ENCODE peak calls at places on chromosomes 1 and 21, in eight cellular contexts. One of them, this sample, is unnamed. For H3K4me1, the result is how much of the 10 kb centered on the place peaks cover.

GRCh38 chr1:72432645-72433267 is 150.4 kb upstream of the NEGR1 start:
- DNase-seq in IMR-90: no peak
- DNase-seq in fibroblast of lung: no peak
- DNase-seq in neuronal stem cell: no peak
- DNase-seq in GM23248: no peak
- DNase-seq in H9: no peak
- DNase-seq in HepG2: no peak
- DNase-seq in NT2/D1: no peak
- DNase-seq in this sample: no peak

GRCh38 chr1:27672750-27673112 is 739 bp upstream of the IFI6 start:
- DNase-seq in IMR-90: peak
- DNase-seq in fibroblast of lung: peak
- DNase-seq in neuronal stem cell: no peak
- DNase-seq in GM23248: peak
- DNase-seq in H9: no peak
- DNase-seq in HepG2: no peak
- DNase-seq in NT2/D1: no peak
- DNase-seq in this sample: peak

GRCh38 chr1:46043491-46044017 is 88.9 kb downstream of the PIK3R3 start:
- DNase-seq in IMR-90: no peak
- DNase-seq in fibroblast of lung: no peak
- DNase-seq in neuronal stem cell: no peak
- DNase-seq in GM23248: no peak
- DNase-seq in H9: peak
- DNase-seq in HepG2: no peak
- DNase-seq in NT2/D1: peak
- DNase-seq in this sample: no peak

GRCh38 chr1:212467843-212468482 is 35.2 kb downstream of the NENF start:
- DNase-seq in IMR-90: no peak
- DNase-seq in fibroblast of lung: no peak
- DNase-seq in neuronal stem cell: no peak
- DNase-seq in GM23248: peak
- DNase-seq in H9: no peak
- DNase-seq in HepG2: no peak
- DNase-seq in NT2/D1: no peak
- DNase-seq in this sample: no peak

GRCh38 chr1:165549908-165550480 is 6.2 kb downstream of the LRRC52 start:
- DNase-seq in IMR-90: no peak
- DNase-seq in fibroblast of lung: no peak
- DNase-seq in neuronal stem cell: no peak
- DNase-seq in GM23248: no peak
- DNase-seq in H9: no peak
- DNase-seq in HepG2: no peak
- DNase-seq in NT2/D1: no peak
- DNase-seq in this sample: no peak

GRCh38 chr1:191174298-191174697 is 696.6 kb upstream of the BRINP3 start:
- DNase-seq in IMR-90: peak
- DNase-seq in fibroblast of lung: peak
- DNase-seq in neuronal stem cell: no peak
- DNase-seq in GM23248: no peak
- DNase-seq in H9: no peak
- DNase-seq in HepG2: no peak
- DNase-seq in NT2/D1: no peak
- DNase-seq in this sample: peak

GRCh38 chr1:99843760-99844159 is 6.4 kb upstream of the AGL start:
- DNase-seq in IMR-90: no peak
- DNase-seq in fibroblast of lung: no peak
- DNase-seq in neuronal stem cell: no peak
- DNase-seq in GM23248: no peak
- DNase-seq in H9: no peak
- DNase-seq in HepG2: no peak
- DNase-seq in NT2/D1: no peak
- DNase-seq in this sample: no peak

GRCh38 chr1:202130816-202131522 is 8.3 kb downstream of the GPR37L1 start:
- DNase-seq in IMR-90: no peak
- DNase-seq in fibroblast of lung: no peak
- DNase-seq in neuronal stem cell: no peak
- DNase-seq in GM23248: no peak
- DNase-seq in H9: no peak
- DNase-seq in HepG2: no peak
- DNase-seq in NT2/D1: no peak
- DNase-seq in this sample: no peak

GRCh38 chr1:62318756-62319544 is at the start of gene KANK4:
- DNase-seq in IMR-90: no peak
- DNase-seq in fibroblast of lung: no peak
- DNase-seq in neuronal stem cell: no peak
- DNase-seq in GM23248: peak
- DNase-seq in H9: peak
- DNase-seq in HepG2: peak
- DNase-seq in NT2/D1: no peak
- DNase-seq in this sample: peak

GRCh38 chr1:7390604-7391000 is 380.5 kb upstream of the VAMP3 start:
- DNase-seq in IMR-90: no peak
- DNase-seq in fibroblast of lung: no peak
- DNase-seq in neuronal stem cell: no peak
- DNase-seq in GM23248: no peak
- DNase-seq in H9: peak
- DNase-seq in HepG2: no peak
- DNase-seq in NT2/D1: no peak
- DNase-seq in this sample: no peak

GRCh38 chr1:36448530-36449051 is 1.7 kb downstream of the OSCP1 start:
- DNase-seq in IMR-90: no peak
- DNase-seq in fibroblast of lung: no peak
- DNase-seq in neuronal stem cell: no peak
- DNase-seq in GM23248: peak
- DNase-seq in H9: no peak
- DNase-seq in HepG2: no peak
- DNase-seq in NT2/D1: no peak
- DNase-seq in this sample: no peak

GRCh38 chr21:42219606-42220137 is 732 bp downstream of the ABCG1 start:
- DNase-seq in IMR-90: peak
- DNase-seq in fibroblast of lung: no peak
- DNase-seq in neuronal stem cell: no peak
- DNase-seq in GM23248: peak
- DNase-seq in H9: peak
- DNase-seq in HepG2: no peak
- DNase-seq in NT2/D1: no peak
- DNase-seq in this sample: no peak

GRCh38 chr1:232305020-232305419 is 324.9 kb downstream of the SIPA1L2 start:
- DNase-seq in IMR-90: no peak
- DNase-seq in fibroblast of lung: no peak
- DNase-seq in neuronal stem cell: no peak
- DNase-seq in GM23248: no peak
- DNase-seq in H9: no peak
- DNase-seq in HepG2: no peak
- DNase-seq in NT2/D1: no peak
- DNase-seq in this sample: no peak

GRCh38 chr1:16167331-16168143 is 11.7 kb upstream of the EPHA2 start:
- DNase-seq in IMR-90: no peak
- DNase-seq in fibroblast of lung: no peak
- DNase-seq in neuronal stem cell: peak
- DNase-seq in GM23248: peak
- DNase-seq in H9: peak
- DNase-seq in HepG2: no peak
- DNase-seq in NT2/D1: peak
- DNase-seq in this sample: peak

GRCh38 chr1:16164821-16165364 is 9.0 kb upstream of the EPHA2 start:
- DNase-seq in IMR-90: no peak
- DNase-seq in fibroblast of lung: no peak
- DNase-seq in neuronal stem cell: no peak
- DNase-seq in GM23248: no peak
- DNase-seq in H9: no peak
- DNase-seq in HepG2: no peak
- DNase-seq in NT2/D1: no peak
- DNase-seq in this sample: no peak

GRCh38 chr1:16163882-16164820 is 8.3 kb upstream of the EPHA2 start:
- DNase-seq in IMR-90: peak
- DNase-seq in fibroblast of lung: peak
- DNase-seq in neuronal stem cell: no peak
- DNase-seq in GM23248: peak
- DNase-seq in H9: no peak
- DNase-seq in HepG2: peak
- DNase-seq in NT2/D1: no peak
- DNase-seq in this sample: peak

GRCh38 chr1:16166117-16166516 is 10.2 kb upstream of the EPHA2 start:
- DNase-seq in IMR-90: no peak
- DNase-seq in fibroblast of lung: no peak
- DNase-seq in neuronal stem cell: no peak
- DNase-seq in GM23248: no peak
- DNase-seq in H9: no peak
- DNase-seq in HepG2: no peak
- DNase-seq in NT2/D1: no peak
- DNase-seq in this sample: no peak

DNA sequence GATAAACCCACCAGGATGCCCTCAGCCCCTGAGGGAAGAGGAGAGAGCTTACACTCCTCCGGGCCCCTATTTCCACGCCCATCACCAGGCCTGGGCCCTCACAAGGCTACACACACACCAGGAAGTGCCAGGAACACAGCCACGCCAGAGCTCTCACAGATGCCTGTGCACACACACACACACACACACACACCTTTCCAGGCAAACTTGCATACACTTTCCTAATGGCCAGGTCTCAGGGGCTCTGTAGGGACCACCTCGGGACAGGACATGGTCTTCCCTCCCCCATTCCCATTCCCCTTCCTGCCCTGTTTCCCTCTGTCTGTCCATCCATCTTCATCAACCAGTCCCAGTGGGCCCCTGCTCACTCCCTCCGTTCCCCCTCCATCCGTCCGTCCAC is 9.7 kb upstream of the EPHA2 start:
- DNase-seq in IMR-90: no peak
- DNase-seq in fibroblast of lung: no peak
- DNase-seq in neuronal stem cell: no peak
- DNase-seq in GM23248: no peak
- DNase-seq in H9: no peak
- DNase-seq in HepG2: no peak
- DNase-seq in NT2/D1: no peak
- DNase-seq in this sample: no peak
- H3K4me1 ChIP-seq in IMR-90: under half
- H3K4me1 ChIP-seq in fibroblast of lung: under half
- H3K4me1 ChIP-seq in neuronal stem cell: under half
- H3K4me1 ChIP-seq in GM23248: under half
- H3K4me1 ChIP-seq in H9: under half
- H3K4me1 ChIP-seq in HepG2: half or more
- H3K4me1 ChIP-seq in NT2/D1: under half
- H3K4me1 ChIP-seq in this sample: under half

DNA sequence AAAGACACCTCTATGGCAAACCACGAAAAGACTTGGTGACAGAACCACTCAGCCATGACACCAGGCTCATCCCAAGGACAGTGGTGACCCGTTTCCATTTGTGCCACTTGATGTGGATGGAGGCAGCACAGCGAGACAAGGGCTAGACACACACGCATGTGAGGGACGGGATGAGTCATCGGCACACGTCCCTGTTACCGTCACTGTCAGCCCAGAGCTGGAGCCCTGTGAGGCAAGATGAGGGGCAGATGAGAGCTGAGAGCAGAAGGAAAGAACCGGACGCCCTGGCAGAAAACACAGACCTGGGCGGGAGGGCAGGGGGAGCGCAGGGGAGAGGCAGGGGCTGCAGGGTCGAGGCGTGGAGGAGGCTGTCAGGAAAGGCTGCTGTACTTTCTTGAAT is 57.8 kb downstream of the SIK1 start:
- DNase-seq in IMR-90: peak
- DNase-seq in fibroblast of lung: no peak
- DNase-seq in neuronal stem cell: no peak
- DNase-seq in GM23248: peak
- DNase-seq in H9: no peak
- DNase-seq in HepG2: peak
- DNase-seq in NT2/D1: no peak
- DNase-seq in this sample: peak
- H3K9ac ChIP-seq in IMR-90: no peak
- H3K9ac ChIP-seq in fibroblast of lung: no peak
- H3K9ac ChIP-seq in neuronal stem cell: no peak
- H3K9ac ChIP-seq in GM23248: peak
- H3K9ac ChIP-seq in H9: no peak
- H3K9ac ChIP-seq in HepG2: no peak
- H3K9ac ChIP-seq in NT2/D1: peak
- H3K9ac ChIP-seq in this sample: no peak

DNA sequence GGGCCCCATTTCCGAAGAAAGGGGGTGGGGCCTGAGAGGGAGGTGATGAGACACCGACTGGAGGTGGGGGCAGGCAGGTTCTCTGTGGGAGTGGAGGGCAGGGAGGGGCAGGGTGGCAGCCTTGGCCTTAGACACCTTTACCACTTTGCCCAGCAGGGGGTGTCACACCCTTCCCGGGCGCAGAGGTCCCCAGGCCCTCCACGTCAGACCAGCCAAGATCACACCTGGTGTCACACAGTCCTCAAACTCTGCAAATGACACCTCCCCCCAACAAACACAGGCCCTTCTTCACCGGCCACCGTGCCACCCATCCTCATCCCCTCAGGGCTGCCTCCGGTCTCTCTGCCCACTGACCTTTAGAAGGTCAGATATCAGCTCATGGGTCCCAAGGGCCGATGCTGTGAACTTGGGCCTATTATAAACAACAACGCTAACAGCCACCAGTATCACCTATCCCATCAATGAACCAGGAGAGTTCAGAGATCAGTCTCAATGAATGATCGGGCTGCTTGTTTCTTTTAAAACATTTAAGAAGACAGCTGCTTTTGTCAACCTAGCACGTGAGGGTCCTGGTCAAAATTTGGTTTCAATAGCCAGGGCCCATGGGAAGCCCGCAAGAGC is 103.9 kb downstream of the CASZ1 start:
- DNase-seq in IMR-90: no peak
- DNase-seq in fibroblast of lung: no peak
- DNase-seq in neuronal stem cell: no peak
- DNase-seq in GM23248: peak
- DNase-seq in H9: no peak
- DNase-seq in HepG2: peak
- DNase-seq in NT2/D1: no peak
- DNase-seq in this sample: no peak
- H3K4me1 ChIP-seq in IMR-90: under half
- H3K4me1 ChIP-seq in fibroblast of lung: under half
- H3K4me1 ChIP-seq in neuronal stem cell: under half
- H3K4me1 ChIP-seq in GM23248: under half
- H3K4me1 ChIP-seq in H9: under half
- H3K4me1 ChIP-seq in HepG2: under half
- H3K4me1 ChIP-seq in NT2/D1: under half
- H3K4me1 ChIP-seq in this sample: under half

DNA sequence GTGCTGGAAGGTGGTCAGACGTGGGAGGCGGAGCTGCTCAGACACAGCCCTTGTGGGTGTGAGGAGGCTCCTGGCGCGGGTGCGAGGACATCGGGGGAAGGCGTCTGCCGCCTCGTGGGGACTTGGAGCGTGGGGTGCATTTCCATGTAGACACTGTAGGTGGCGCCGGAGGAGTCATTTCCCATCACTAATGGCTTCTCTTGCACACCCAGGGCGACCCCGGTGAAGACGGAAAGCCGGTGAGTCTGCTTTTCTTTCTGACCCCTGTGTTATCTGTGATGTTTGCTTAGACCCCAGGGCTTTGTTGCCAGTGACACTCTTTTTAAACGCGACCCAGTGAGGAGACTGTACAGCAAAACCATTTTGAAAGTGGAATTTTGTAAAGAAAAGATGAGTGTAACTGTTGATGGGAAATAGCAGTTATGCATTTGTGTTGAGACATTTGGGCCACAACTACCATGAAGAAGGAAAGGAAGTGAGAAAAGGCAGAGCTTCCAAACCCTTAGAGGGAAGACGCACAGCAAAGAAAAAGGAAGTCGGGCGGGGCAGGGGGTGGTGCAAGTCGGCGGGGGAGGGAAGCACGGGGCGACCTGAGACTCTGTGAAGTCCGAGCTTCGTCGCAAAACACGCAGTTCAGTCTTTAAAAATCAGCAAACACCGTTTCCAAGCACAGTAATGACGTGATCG is 64.0 kb downstream of the SLC19A1 start:
- DNase-seq in IMR-90: peak
- DNase-seq in fibroblast of lung: peak
- DNase-seq in neuronal stem cell: peak
- DNase-seq in GM23248: peak
- DNase-seq in H9: peak
- DNase-seq in HepG2: peak
- DNase-seq in NT2/D1: peak
- DNase-seq in this sample: peak
- H3K9ac ChIP-seq in IMR-90: no peak
- H3K9ac ChIP-seq in fibroblast of lung: no peak
- H3K9ac ChIP-seq in neuronal stem cell: no peak
- H3K9ac ChIP-seq in GM23248: peak
- H3K9ac ChIP-seq in H9: no peak
- H3K9ac ChIP-seq in HepG2: no peak
- H3K9ac ChIP-seq in NT2/D1: peak
- H3K9ac ChIP-seq in this sample: peak